ENCODE peak calls at places on chromosomes 1 and 21, in four cellular contexts. One of them, this sample, is unnamed.

GRCh38 chr1:212879947-212880690 is 22.0 kb downstream of the FLVCR1 start:
- DNase-seq in IMR-90: no peak
- DNase-seq in HCT116: no peak
- DNase-seq in osteoblast: no peak
- DNase-seq in this sample: no peak

GRCh38 chr1:16905856-16906702 is 10.3 kb downstream of the RNU1-2 start:
- DNase-seq in IMR-90: peak; percentile 56
- DNase-seq in HCT116: no peak
- DNase-seq in osteoblast: peak; percentile 11
- DNase-seq in this sample: no peak

GRCh38 chr1:245549981-245550701 is 395.4 kb downstream of the KIF26B start:
- DNase-seq in IMR-90: no peak
- DNase-seq in HCT116: no peak
- DNase-seq in osteoblast: no peak
- DNase-seq in this sample: no peak

GRCh38 chr1:151326619-151327222 is 495 bp downstream of the PI4KB start:
- DNase-seq in IMR-90: peak; percentile 49
- DNase-seq in HCT116: no peak
- DNase-seq in osteoblast: peak; percentile 96
- DNase-seq in this sample: peak; percentile 68

GRCh38 chr1:114320586-114320985 is 166.9 kb upstream of the SYT6 start:
- DNase-seq in IMR-90: peak; percentile 95
- DNase-seq in HCT116: no peak
- DNase-seq in osteoblast: peak; percentile 82
- DNase-seq in this sample: no peak

GRCh38 chr1:36872858-36873257 is 161.5 kb downstream of the GRIK3 start:
- DNase-seq in IMR-90: no peak
- DNase-seq in HCT116: no peak
- DNase-seq in osteoblast: no peak
- DNase-seq in this sample: no peak

GRCh38 chr1:226627924-226628623 is 79.5 kb downstream of the STUM start:
- DNase-seq in IMR-90: no peak
- DNase-seq in HCT116: no peak
- DNase-seq in osteoblast: no peak
- DNase-seq in this sample: no peak

GRCh38 chr1:31703431-31704260 is at the start of gene COL16A1:
- DNase-seq in IMR-90: peak; percentile 52
- DNase-seq in HCT116: no peak
- DNase-seq in osteoblast: peak; percentile 90
- DNase-seq in this sample: no peak

GRCh38 chr21:35202431-35202830 is 153.3 kb upstream of the RUNX1 start:
- DNase-seq in IMR-90: peak; percentile 71
- DNase-seq in HCT116: no peak
- DNase-seq in osteoblast: no peak
- DNase-seq in this sample: no peak

GRCh38 chr1:21625390-21626190 is 43.6 kb downstream of the RAP1GAP start:
- DNase-seq in IMR-90: no peak
- DNase-seq in HCT116: no peak
- DNase-seq in osteoblast: no peak
- DNase-seq in this sample: no peak

GRCh38 chr1:153567621-153568366 is 2.1 kb upstream of the S100A2 start:
- DNase-seq in IMR-90: peak; percentile 71
- DNase-seq in HCT116: peak; percentile 59
- DNase-seq in osteoblast: peak; percentile 75
- DNase-seq in this sample: no peak

GRCh38 chr1:215087603-215088002 is 5.1 kb downstream of the KCNK2 start:
- DNase-seq in IMR-90: no peak
- DNase-seq in HCT116: no peak
- DNase-seq in osteoblast: no peak
- DNase-seq in this sample: no peak

GRCh38 chr1:101055623-101056022 is 30.0 kb upstream of the DPH5 start:
- DNase-seq in IMR-90: no peak
- DNase-seq in HCT116: no peak
- DNase-seq in osteoblast: no peak
- DNase-seq in this sample: no peak

GRCh38 chr1:240126821-240127220 is 35.1 kb downstream of the FMN2 start:
- DNase-seq in IMR-90: peak; percentile 25
- DNase-seq in HCT116: no peak
- DNase-seq in osteoblast: no peak
- DNase-seq in this sample: no peak

GRCh38 chr1:175842545-175842944 is 99.2 kb upstream of the TNR start:
- DNase-seq in IMR-90: no peak
- DNase-seq in HCT116: no peak
- DNase-seq in osteoblast: no peak
- DNase-seq in this sample: no peak

GRCh38 chr1:10399487-10399917 is 638 bp downstream of the PGD start:
- DNase-seq in IMR-90: peak; percentile 54
- DNase-seq in HCT116: no peak
- DNase-seq in osteoblast: peak; percentile 90
- DNase-seq in this sample: no peak

GRCh38 chr1:12714710-12715500 is 1.0 kb upstream of the AADACL3 start:
- DNase-seq in IMR-90: no peak
- DNase-seq in HCT116: no peak
- DNase-seq in osteoblast: no peak
- DNase-seq in this sample: no peak

GRCh38 chr21:39332175-39332574 is 16.7 kb downstream of the HMGN1 start:
- DNase-seq in IMR-90: no peak
- DNase-seq in HCT116: no peak
- DNase-seq in osteoblast: no peak
- DNase-seq in this sample: no peak

GRCh38 chr1:87674791-87675190 is 346.1 kb downstream of the LMO4 start:
- DNase-seq in IMR-90: no peak
- DNase-seq in HCT116: no peak
- DNase-seq in osteoblast: peak; percentile 27
- DNase-seq in this sample: no peak

GRCh38 chr1:115089443-115090340 is at the start of gene TSPAN2:
- DNase-seq in IMR-90: peak; percentile 59
- DNase-seq in HCT116: no peak
- DNase-seq in osteoblast: peak; percentile 96
- DNase-seq in this sample: no peak

GRCh38 chr1:180793451-180793850 is 119.2 kb upstream of the KIAA1614 start:
- DNase-seq in IMR-90: peak; percentile 20
- DNase-seq in HCT116: no peak
- DNase-seq in osteoblast: peak; percentile 15
- DNase-seq in this sample: no peak

GRCh38 chr21:17527240-17527639 is 14.4 kb downstream of the CXADR start:
- DNase-seq in IMR-90: peak; percentile 41
- DNase-seq in HCT116: no peak
- DNase-seq in osteoblast: peak; percentile 35
- DNase-seq in this sample: no peak

GRCh38 chr1:244583358-244583757 is 69.6 kb upstream of the DESI2 start:
- DNase-seq in IMR-90: no peak
- DNase-seq in HCT116: no peak
- DNase-seq in osteoblast: no peak
- DNase-seq in this sample: no peak

GRCh38 chr1:168482106-168482505 is 61.7 kb downstream of the XCL2 start:
- DNase-seq in IMR-90: no peak
- DNase-seq in HCT116: no peak
- DNase-seq in osteoblast: no peak
- DNase-seq in this sample: no peak

GRCh38 chr1:83512371-83513004 is 486.4 kb downstream of the TTLL7 start:
- DNase-seq in IMR-90: no peak
- DNase-seq in HCT116: no peak
- DNase-seq in osteoblast: no peak
- DNase-seq in this sample: no peak

GRCh38 chr1:221227460-221227859 is 348.2 kb downstream of the HLX start:
- DNase-seq in IMR-90: no peak
- DNase-seq in HCT116: no peak
- DNase-seq in osteoblast: no peak
- DNase-seq in this sample: no peak

GRCh38 chr1:16165548-16165947 is 9.7 kb upstream of the EPHA2 start:
- DNase-seq in IMR-90: no peak
- DNase-seq in HCT116: no peak
- DNase-seq in osteoblast: no peak
- DNase-seq in this sample: no peak

GRCh38 chr1:196355206-196355786 is 252.9 kb downstream of the KCNT2 start:
- DNase-seq in IMR-90: peak; percentile 25
- DNase-seq in HCT116: no peak
- DNase-seq in osteoblast: no peak
- DNase-seq in this sample: no peak

GRCh38 chr1:243267346-243268283 is 11.8 kb downstream of the SDCCAG8 start:
- DNase-seq in IMR-90: no peak
- DNase-seq in HCT116: no peak
- DNase-seq in osteoblast: peak; percentile 9
- DNase-seq in this sample: no peak

GRCh38 chr1:16120940-16121410 is 34.9 kb downstream of the EPHA2 start:
- DNase-seq in IMR-90: no peak
- DNase-seq in HCT116: no peak
- DNase-seq in osteoblast: peak; percentile 55
- DNase-seq in this sample: no peak

GRCh38 chr1:4972761-4973320 is 318.4 kb downstream of the AJAP1 start:
- DNase-seq in IMR-90: no peak
- DNase-seq in HCT116: no peak
- DNase-seq in osteoblast: no peak
- DNase-seq in this sample: no peak

GRCh38 chr1:29569971-29570634 is 333.8 kb downstream of the PTPRU start:
- DNase-seq in IMR-90: peak; percentile 98
- DNase-seq in HCT116: peak; percentile 98
- DNase-seq in osteoblast: peak; percentile 84
- DNase-seq in this sample: no peak

DNA sequence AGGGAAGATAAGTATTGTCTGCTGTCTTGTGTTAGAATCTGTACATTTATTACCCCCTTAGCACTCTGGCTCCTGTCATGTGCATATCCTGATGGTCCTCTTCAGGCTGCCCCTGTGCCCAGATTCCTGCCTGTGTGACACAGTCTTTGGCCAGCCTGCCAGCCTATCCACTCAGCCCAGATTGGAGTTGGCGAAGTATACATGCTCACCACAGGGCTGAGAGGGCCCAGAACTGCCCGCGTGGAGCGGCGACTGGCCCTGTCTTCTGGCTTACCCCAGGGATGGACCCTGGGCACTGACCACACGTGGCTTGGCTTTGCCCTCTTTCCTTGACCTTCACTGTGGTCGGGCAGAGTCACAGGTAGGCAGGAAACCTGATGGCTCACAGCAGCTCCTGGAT is 11.4 kb downstream of the RNF220 start:
- DNase-seq in IMR-90: no peak
- DNase-seq in HCT116: no peak
- DNase-seq in osteoblast: no peak
- DNase-seq in this sample: no peak
- H3K4me2 ChIP-seq in IMR-90: no peak overlapping the region
- H3K4me2 ChIP-seq in HCT116: no peak overlapping the region
- H3K4me2 ChIP-seq in osteoblast: no peak overlapping the region
- H3K4me2 ChIP-seq in this sample: no peak overlapping the region

GRCh38 chr1:47577310-47578025 is 139.6 kb downstream of the FOXD2 start:
- DNase-seq in IMR-90: no peak
- DNase-seq in HCT116: no peak
- DNase-seq in osteoblast: no peak
- DNase-seq in this sample: no peak
- H3K4me2 ChIP-seq in IMR-90: no peak overlapping the region
- H3K4me2 ChIP-seq in HCT116: no peak overlapping the region
- H3K4me2 ChIP-seq in osteoblast: no peak overlapping the region
- H3K4me2 ChIP-seq in this sample: no peak overlapping the region

DNA sequence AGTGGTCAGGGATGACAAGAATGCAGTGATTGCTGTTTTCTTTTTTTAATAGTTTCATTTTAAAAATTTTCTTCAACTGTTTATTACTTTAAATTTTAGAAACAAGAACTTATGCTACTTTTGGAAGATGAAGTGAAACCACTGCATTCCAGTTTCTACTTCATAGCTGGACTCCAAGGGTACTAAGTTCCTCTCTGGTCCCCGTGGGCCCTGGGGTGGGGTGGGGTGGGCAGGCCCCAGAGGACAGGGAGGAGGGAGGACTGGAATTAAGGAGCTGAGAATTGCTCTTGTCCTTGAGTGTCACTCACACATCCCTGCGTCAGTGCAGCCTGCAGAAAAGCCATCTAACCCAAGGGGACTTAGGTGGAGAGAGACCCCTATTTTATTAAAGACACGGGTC is 97.4 kb downstream of the RAVER2 start:
- DNase-seq in IMR-90: no peak
- DNase-seq in HCT116: no peak
- DNase-seq in osteoblast: no peak
- DNase-seq in this sample: no peak
- H3K4me2 ChIP-seq in IMR-90: no peak overlapping the region
- H3K4me2 ChIP-seq in HCT116: no peak overlapping the region
- H3K4me2 ChIP-seq in osteoblast: no peak overlapping the region
- H3K4me2 ChIP-seq in this sample: no peak overlapping the region

DNA sequence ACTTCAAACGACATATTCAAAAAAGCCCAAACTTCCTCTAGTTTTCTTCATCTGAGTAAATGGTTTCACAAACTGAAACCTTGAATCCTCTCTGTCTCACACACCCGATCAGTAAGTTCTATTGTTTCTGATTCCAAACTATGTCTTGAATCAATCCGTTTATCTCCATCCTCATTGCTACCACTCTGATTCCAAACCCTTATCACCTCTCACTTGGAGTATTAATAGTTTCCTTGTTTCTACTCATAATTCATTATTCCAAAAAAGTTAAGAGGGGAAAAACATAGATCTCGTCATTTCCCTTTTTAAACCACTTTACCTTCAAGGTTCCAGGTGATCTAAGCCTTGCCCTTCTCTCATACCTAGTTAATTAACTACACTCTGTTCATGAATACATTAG is 1.7 kb upstream of the METTL18 start:
- DNase-seq in IMR-90: no peak
- DNase-seq in HCT116: no peak
- DNase-seq in osteoblast: no peak
- DNase-seq in this sample: no peak
- H3K4me2 ChIP-seq in IMR-90: no peak overlapping the region
- H3K4me2 ChIP-seq in HCT116: peak overlapping the region; percentile 87
- H3K4me2 ChIP-seq in osteoblast: peak overlapping the region; percentile 87
- H3K4me2 ChIP-seq in this sample: peak overlapping the region; percentile 75